ENCODE peak calls at places on chromosomes 13 and 19, in six cellular contexts. U is stomach, G is breast epithelium, M is GM23338, B is HL-60, L is spleen. K is an unnamed sample.

GRCh38 chr13:111486801-111487200 is 166.4 kb downstream of the TEX29 start:
- DNase-seq in B (no peak), U (peak; percentile 18), L (no peak), M (no peak), G (no peak), K (no peak)

GRCh38 chr13:51534075-51534817 is 50.0 kb upstream of the WDFY2 start:
- DNase-seq in B (peak; percentile 92), M (no peak), L (peak; percentile 81), G (no peak), U (peak; percentile 31), K (no peak)

GRCh38 chr13:105170438-105170837 is 1365.0 kb downstream of the EFNB2 start:
- DNase-seq in U (no peak), M (no peak), L (no peak), G (no peak), B (no peak), K (no peak)

GRCh38 chr13:32021785-32022184 is 9.8 kb upstream of the FRY start:
- DNase-seq in M (no peak), L (no peak), U (no peak), G (no peak), B (no peak), K (no peak)

GRCh38 chr13:28569886-28570285 is 75.0 kb upstream of the FLT1 start:
- DNase-seq in M (no peak), B (no peak), U (no peak), L (no peak), G (no peak), K (no peak)

GRCh38 chr19:13611596-13611995 is 105.3 kb upstream of the CACNA1A start:
- DNase-seq in M (no peak), B (no peak), G (no peak), L (peak; percentile 12), U (no peak), K (no peak)

GRCh38 chr19:38055040-38055439 is 148.0 kb downstream of the SIPA1L3 start:
- DNase-seq in L (no peak), G (no peak), M (peak; percentile 53), U (no peak), B (no peak), K (no peak)

GRCh38 chr19:19120308-19121156 is 17.7 kb downstream of the TMEM161A start:
- DNase-seq in L (no peak), U (peak; percentile 68), M (peak; percentile 99), B (peak; percentile 18), G (no peak), K (no peak)

GRCh38 chr19:49154279-49154678 is 917 bp downstream of the HRC start:
- DNase-seq in G (no peak), L (no peak), U (no peak), B (no peak), M (no peak), K (no peak)

GRCh38 chr19:49155830-49156346 is 692 bp upstream of the HRC start:
- DNase-seq in U (no peak), B (no peak), L (no peak), M (peak; percentile 37), G (no peak), K (no peak)

GRCh38 chr19:49155005-49155826 is at the start of gene HRC:
- DNase-seq in U (no peak), M (peak; percentile 36), L (no peak), B (no peak), G (no peak), K (no peak)

GRCh38 chr19:49160450-49161189 is 3.0 kb downstream of the TRPM4 start:
- DNase-seq in U (no peak), M (no peak), G (no peak), B (no peak), L (no peak), K (no peak)

DNA sequence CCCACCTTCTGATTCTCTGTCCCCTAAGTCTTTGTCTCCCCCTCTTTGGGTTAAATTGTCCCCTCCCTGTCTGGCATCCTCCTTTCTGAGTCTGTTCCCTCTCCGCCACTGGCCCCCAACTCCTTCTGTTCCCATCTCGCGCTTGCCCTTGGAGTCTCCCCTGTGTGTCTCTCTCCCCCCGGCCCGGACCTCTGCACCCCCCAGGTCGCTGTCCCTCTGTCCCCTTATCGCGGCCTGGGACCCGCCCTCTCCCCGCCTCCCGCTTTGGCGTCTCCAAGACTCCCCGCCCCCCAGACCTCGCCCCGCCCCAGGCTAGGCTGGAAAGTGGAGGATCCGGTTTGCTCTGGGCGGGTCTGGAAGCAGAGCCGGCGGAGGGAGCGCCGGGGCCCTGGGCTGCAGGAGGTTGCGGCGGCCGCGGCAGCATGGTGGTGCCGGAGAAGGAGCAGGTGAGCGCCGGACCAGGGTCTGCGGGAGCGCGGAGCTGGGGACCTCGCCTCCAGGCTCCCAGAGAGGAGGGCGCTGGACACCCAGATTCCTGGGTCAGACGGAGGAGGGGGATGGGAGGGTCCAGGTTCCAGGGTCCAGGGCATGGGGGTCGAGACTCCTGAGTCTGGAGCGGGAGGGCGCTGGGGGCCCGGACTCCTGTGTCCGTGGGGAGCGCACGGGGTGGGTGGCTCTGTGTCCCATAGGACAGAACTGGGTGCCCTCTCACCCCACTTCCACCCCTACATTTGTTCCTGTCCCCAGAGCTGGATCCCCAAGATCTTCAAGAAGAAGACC is at the start of gene TRPM4:
- DNase-seq in G (peak; percentile 93), B (peak; percentile 26), U (peak; percentile 96), M (peak; percentile 97), L (peak; percentile 86), K (no peak)
- TF ChIP-seq POLR2AphosphoS5 in G (peak; percentile 59), B (no peak), U (peak; percentile 94), M (peak; percentile 89), L (peak; percentile 36), K (peak; percentile 92)

DNA sequence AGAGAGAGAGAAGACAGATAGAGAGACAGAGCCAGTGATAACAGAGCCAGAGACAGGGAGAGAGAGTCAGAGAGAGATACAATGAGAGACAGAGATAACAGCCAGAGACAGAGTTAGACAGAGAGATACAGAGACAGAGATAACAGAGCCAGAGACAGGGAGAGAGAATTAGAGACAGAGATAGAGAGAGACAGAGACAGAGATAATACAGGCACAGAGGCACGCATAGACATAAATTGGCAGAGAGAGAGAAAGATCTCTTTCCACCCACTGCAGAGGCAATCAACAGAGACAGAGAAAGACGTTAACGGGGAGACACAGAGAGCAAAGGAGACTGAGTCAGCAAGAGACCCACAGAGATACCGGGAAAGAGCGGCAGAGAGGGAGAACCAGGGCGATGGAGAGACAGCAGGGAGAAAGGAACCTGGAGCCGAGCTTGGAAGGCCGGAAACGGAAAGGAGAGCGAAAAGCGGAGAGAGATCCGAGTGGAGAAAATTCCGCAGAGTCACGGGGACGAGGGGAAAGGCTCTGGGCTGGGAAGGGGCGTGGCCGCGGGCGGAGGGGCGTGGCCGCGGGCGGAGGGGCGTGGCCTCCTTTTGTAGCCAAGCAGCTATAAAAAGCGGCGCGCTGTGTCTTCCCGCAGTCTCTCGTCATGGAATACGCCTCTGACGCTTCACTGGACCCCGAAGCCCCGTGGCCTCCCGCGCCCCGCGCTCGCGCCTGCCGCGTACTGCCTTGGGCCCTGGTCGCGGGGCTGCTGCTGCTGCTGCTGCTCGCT is at the start of gene TNFSF9:
- DNase-seq in B (peak; percentile 82), U (peak; percentile 89), G (peak; percentile 82), M (peak; percentile 87), L (peak; percentile 95), K (peak; percentile 98)
- TF ChIP-seq POLR2AphosphoS5 in B (peak; percentile 45), U (peak; percentile 50), G (no peak), M (peak; percentile 60), L (peak; percentile 95), K (no peak)

DNA sequence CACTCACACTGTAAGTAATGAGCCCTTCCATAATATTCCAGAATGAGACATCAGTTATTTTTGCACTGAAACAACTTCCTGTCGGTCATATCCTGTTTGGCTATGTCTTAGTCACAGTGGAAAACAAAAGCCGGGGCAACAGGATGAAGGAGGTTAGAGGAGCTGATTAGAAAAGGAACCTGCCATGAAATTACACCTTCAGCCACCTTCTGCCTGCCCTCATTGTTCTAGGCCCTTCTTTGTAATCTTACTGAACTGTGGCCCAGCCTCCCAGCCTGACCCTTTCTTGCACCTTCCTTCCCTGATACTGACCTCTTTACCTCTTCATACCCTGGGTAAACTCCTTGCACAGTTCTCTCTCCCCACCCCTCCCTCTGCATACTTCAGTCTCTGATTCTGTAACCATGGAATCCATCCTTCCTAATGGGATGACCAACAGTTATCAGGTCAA is 67.3 kb downstream of the DOCK9 start:
- DNase-seq in U (no peak), M (no peak), G (no peak), B (no peak), L (no peak), K (no peak)
- TF ChIP-seq POLR2AphosphoS5 in U (peak; percentile 9), M (no peak), G (no peak), B (no peak), L (peak; percentile 33), K (peak; percentile 52)

DNA sequence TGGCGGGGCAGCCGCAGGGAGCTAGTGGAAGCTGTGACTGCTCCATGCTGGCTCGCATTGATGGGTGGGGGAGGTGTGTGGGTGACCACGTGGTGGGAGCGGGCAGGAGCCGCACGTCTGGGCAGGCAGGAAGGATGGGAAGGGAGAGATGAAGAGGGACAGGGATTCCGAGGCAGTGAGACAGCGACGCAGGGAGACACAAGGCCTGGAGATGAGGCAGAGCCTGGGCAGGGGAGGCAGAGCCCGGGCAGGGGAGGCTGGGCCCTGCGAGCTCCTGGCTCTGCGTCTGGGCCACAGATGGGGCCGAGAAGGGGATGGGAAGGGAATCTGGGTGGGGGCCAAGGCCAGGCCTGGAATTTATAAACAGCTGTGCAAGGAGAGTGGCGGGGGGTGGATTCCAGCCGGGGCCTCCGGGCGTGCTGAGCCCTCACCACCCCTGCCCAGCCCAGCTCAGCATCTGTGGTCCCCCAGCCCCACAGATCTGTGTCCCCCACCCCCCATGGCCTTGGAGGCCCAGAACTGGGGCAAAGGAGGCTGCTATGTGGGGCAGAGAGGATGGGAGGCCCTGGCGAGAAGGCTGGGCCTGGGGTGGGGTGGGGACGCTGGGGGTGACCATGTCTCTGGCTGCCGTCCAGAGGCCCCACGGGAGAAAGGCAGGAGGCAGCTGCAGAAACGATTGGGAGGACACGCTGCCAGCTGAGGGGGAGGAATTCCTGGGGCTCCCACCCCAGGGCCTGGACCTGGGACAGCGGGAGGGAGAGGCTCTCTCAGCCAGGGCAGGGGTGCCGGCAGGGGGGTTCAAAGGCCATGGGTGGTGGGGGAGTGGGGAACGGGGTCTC is 6.0 kb downstream of the EHD2 start:
- DNase-seq in U (peak; percentile 60), L (peak; percentile 81), M (no peak), G (peak; percentile 72), B (no peak), K (peak; percentile 98)
- TF ChIP-seq POLR2AphosphoS5 in U (peak; percentile 86), L (peak; percentile 57), M (no peak), G (peak; percentile 90), B (no peak), K (peak; percentile 90)